ENCODE peak calls at places on chromosomes 13 and 19, in seven cellular contexts. P is AG04450, X is Caco-2, W is psoas muscle, I is fibroblast of mammary gland, S is bronchial epithelial cell, Z is fibroblast of villous mesenchyme. E is an unnamed sample.

GRCh38 chr13:112241288-112241687 is 134.9 kb upstream of the SPACA7 start:
- DNase-seq in P (no peak), X (no peak), W (no peak), I (no peak), S (no peak), Z (no peak), E (no peak)

GRCh38 chr19:34184880-34185491 is 12.7 kb downstream of the LSM14A start:
- DNase-seq in P (no peak), X (no peak), W (no peak), I (peak; percentile 39), S (no peak), Z (peak; percentile 62), E (peak; percentile 37)

GRCh38 chr13:29901714-29902631 is 51.6 kb upstream of the UBL3 start:
- DNase-seq in P (peak; percentile 92), X (peak; percentile 47), W (peak; percentile 58), I (peak; percentile 97), S (peak; percentile 86), Z (peak; percentile 99), E (peak; percentile 83)

GRCh38 chr13:113548171-113548641 is 36.3 kb upstream of the TFDP1 start:
- DNase-seq in P (no peak), X (no peak), W (peak; percentile 42), I (peak; percentile 66), S (no peak), Z (peak; percentile 62), E (no peak)

GRCh38 chr13:43058318-43058674 is 34.9 kb downstream of the DNAJC15 start:
- DNase-seq in P (no peak), X (peak; percentile 85), W (no peak), I (peak; percentile 82), S (peak; percentile 94), Z (peak; percentile 67), E (peak; percentile 79)

GRCh38 chr13:52454459-52454824 is 836 bp upstream of the CKAP2 start:
- DNase-seq in P (no peak), X (no peak), W (no peak), I (no peak), S (peak; percentile 88), Z (peak; percentile 13), E (no peak)

GRCh38 chr13:105991622-105992254 is 543.7 kb downstream of the EFNB2 start:
- DNase-seq in P (no peak), X (peak; percentile 43), W (no peak), I (peak; percentile 81), S (peak; percentile 100), Z (peak; percentile 41), E (no peak)

GRCh38 chr13:98500963-98501421 is 75.9 kb downstream of the STK24 start:
- DNase-seq in P (no peak), X (no peak), W (no peak), I (no peak), S (no peak), Z (no peak), E (no peak)

GRCh38 chr13:80921556-80921955 is 580.6 kb upstream of the SPRY2 start:
- DNase-seq in P (no peak), X (no peak), W (no peak), I (peak; percentile 62), S (no peak), Z (no peak), E (no peak)

GRCh38 chr19:19160489-19161035 is 9.5 kb downstream of the MEF2B start:
- DNase-seq in P (no peak), X (no peak), W (no peak), I (no peak), S (no peak), Z (no peak), E (no peak)

GRCh38 chr19:13622727-13623126 is 116.4 kb upstream of the CACNA1A start:
- DNase-seq in P (no peak), X (no peak), W (no peak), I (no peak), S (no peak), Z (peak; percentile 3), E (no peak)

GRCh38 chr13:25847635-25848616 is 203.9 kb downstream of the SHISA2 start:
- DNase-seq in P (no peak), X (no peak), W (no peak), I (no peak), S (no peak), Z (no peak), E (no peak)

GRCh38 chr13:44373247-44373600 is 400 bp upstream of the SERP2 start:
- DNase-seq in P (no peak), X (no peak), W (no peak), I (no peak), S (no peak), Z (no peak), E (no peak)

GRCh38 chr13:113417836-113418721 is 35.2 kb downstream of the ADPRHL1 start:
- DNase-seq in P (no peak), X (no peak), W (no peak), I (no peak), S (no peak), Z (no peak), E (no peak)

GRCh38 chr13:51800456-51800855 is 3.5 kb downstream of the DHRS12 start:
- DNase-seq in P (no peak), X (no peak), W (peak; percentile 63), I (no peak), S (no peak), Z (no peak), E (no peak)

GRCh38 chr19:32464279-32464678 is 58.7 kb downstream of the DPY19L3 start:
- DNase-seq in P (no peak), X (no peak), W (no peak), I (peak; percentile 18), S (peak; percentile 32), Z (peak; percentile 12), E (no peak)

GRCh38 chr19:14699641-14700040 is 9.8 kb downstream of the ZNF333 start:
- DNase-seq in P (no peak), X (no peak), W (no peak), I (no peak), S (no peak), Z (no peak), E (no peak)

GRCh38 chr19:8304841-8305621 is 3.1 kb downstream of the CD320 start:
- DNase-seq in P (no peak), X (peak; percentile 38), W (peak; percentile 60), I (no peak), S (no peak), Z (no peak), E (no peak)

GRCh38 chr13:91882918-91883317 is 484.5 kb downstream of the GPC5 start:
- DNase-seq in P (no peak), X (no peak), W (no peak), I (no peak), S (no peak), Z (no peak), E (no peak)

GRCh38 chr13:63408227-63409202 is 1992.9 kb upstream of the PCDH20 start:
- DNase-seq in P (no peak), X (no peak), W (no peak), I (peak; percentile 31), S (no peak), Z (no peak), E (peak; percentile 19)

GRCh38 chr13:36096411-36097184 is 34.6 kb downstream of the DCLK1 start:
- DNase-seq in P (no peak), X (no peak), W (no peak), I (peak; percentile 75), S (peak; percentile 39), Z (peak; percentile 15), E (no peak)

GRCh38 chr13:39269004-39269403 is 230.7 kb downstream of the NHLRC3 start:
- DNase-seq in P (no peak), X (no peak), W (no peak), I (no peak), S (no peak), Z (no peak), E (no peak)

GRCh38 chr19:40592170-40592569 is 9.0 kb upstream of the LTBP4 start:
- DNase-seq in P (no peak), X (no peak), W (no peak), I (peak; percentile 71), S (peak; percentile 76), Z (peak; percentile 66), E (no peak)

GRCh38 chr13:59746291-59746962 is 417.3 kb downstream of the DIAPH3 start:
- DNase-seq in P (peak; percentile 1), X (no peak), W (no peak), I (peak; percentile 50), S (peak; percentile 57), Z (no peak), E (peak; percentile 31)

GRCh38 chr13:48125794-48126228 is 30.9 kb upstream of the MED4 start:
- DNase-seq in P (no peak), X (no peak), W (no peak), I (peak; percentile 49), S (no peak), Z (peak; percentile 87), E (no peak)
- H3K4me3 ChIP-seq in P (no peak overlapping the region), X (no peak overlapping the region), W (no peak overlapping the region), I (no peak overlapping the region), S (no peak overlapping the region), Z (no peak overlapping the region), E (no peak overlapping the region)

DNA sequence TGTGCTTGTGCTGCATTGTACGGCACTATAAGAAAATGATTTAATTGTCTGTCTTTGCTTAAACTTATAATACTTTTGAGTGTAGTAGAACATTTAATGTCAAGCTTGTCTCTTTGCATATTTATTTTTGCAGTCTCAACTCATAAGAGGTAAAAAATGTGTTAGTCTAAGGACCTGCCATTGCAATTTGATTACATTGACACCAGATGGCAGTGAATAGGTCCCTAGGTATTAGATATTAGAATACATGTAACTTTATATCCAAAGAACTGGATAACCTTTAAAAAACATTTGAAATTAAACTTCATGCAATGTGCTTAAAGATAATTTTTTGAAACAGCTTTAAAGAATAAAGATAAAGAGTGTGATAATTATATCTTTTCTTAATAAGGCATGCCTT is 1421.3 kb downstream of the OLFM4 start:
- DNase-seq in P (no peak), X (no peak), W (no peak), I (no peak), S (peak; percentile 4), Z (no peak), E (no peak)
- TF ChIP-seq CTCF in P (no peak), X (peak; percentile 43), W (no peak), I (no peak), S (no peak), Z (no peak), E (no peak)

DNA sequence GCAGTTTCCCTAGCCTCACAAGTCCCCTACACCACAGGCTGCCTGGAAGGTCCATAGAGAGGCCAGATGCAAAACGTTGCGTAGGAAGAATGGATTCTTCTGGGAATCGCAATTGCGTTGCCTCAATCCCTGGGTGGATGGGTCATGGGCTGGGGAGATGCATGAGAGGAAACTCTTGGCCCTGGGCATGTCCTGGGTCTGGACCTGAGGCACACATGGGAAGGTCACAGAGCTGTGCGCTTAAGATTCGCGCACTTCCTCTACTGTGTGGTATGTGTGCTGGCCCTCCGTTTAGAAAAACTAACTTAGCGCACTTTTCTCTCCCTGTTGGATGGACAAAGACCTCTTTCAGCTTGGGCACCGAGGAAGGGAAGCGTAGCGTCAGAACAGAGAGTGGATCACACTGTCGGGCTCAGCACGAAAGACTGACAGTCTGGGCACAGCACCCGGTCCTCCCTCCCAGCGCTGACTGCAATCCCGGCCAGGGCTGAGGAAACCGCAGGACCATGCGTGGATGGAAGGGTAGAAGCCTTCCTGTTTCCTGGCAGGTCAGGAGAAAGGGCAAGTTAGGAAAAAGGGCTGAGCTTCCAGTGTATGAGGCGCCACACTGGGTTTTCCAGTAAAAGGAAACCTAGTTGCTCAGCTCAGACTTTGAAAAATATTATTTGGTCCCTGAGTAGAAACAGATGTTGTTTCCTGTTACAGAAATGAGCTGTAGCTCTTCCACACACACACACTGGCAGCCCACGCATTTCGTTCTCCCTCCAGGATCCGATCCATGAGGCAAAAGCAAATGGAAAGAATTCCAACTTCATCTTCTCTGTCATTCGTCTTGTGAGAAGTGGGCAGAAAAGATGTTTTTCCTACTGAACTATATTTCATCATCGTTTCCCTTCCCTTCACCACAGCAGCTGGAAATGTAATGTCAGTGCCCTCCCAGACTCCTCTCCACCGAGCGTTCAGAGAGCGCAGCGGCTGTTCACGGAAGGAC is 86.0 kb downstream of the ING1 start:
- DNase-seq in P (peak; percentile 86), X (no peak), W (peak; percentile 67), I (peak; percentile 98), S (no peak), Z (peak; percentile 90), E (peak; percentile 73)
- H3K4me3 ChIP-seq in P (peak overlapping the region; percentile 50), X (no peak overlapping the region), W (peak overlapping the region; percentile 32), I (peak overlapping the region; percentile 30), S (no peak overlapping the region), Z (peak overlapping the region; percentile 44), E (peak overlapping the region; percentile 32)

GRCh38 chr13:89925107-89925506 is 1422.4 kb upstream of the MIR17HG start:
- DNase-seq in P (no peak), X (no peak), W (no peak), I (peak; percentile 37), S (peak; percentile 45), Z (no peak), E (no peak)
- TF ChIP-seq CTCF in P (peak; percentile 59), X (peak; percentile 48), W (no peak), I (peak; percentile 38), S (peak; percentile 38), Z (peak; percentile 30), E (no peak)